ENCODE peak calls at places on chromosomes 11 and 22, in four cellular contexts. One of them, this sample, is unnamed.
A peak's percentile ranks its signal among the peaks of the same experiment; 100 is the strongest.

GRCh38 chr11:32297629-32298028 is 137.7 kb downstream of the WT1 start:
- DNase-seq in cardiac muscle cell: no peak
- DNase-seq in prostate gland: peak; percentile 28
- DNase-seq in lower leg skin: no peak
- DNase-seq in this sample: no peak

GRCh38 chr11:69905611-69906452 is 86.6 kb upstream of the FGF3 start:
- DNase-seq in cardiac muscle cell: peak; percentile 66
- DNase-seq in prostate gland: no peak
- DNase-seq in lower leg skin: no peak
- DNase-seq in this sample: no peak

GRCh38 chr22:45754822-45755221 is 83.2 kb downstream of the ATXN10 start:
- DNase-seq in cardiac muscle cell: no peak
- DNase-seq in prostate gland: no peak
- DNase-seq in lower leg skin: no peak
- DNase-seq in this sample: no peak

GRCh38 chr11:1531961-1532586 is 40.0 kb downstream of the DUSP8 start:
- DNase-seq in cardiac muscle cell: no peak
- DNase-seq in prostate gland: peak; percentile 74
- DNase-seq in lower leg skin: peak; percentile 45
- DNase-seq in this sample: no peak

GRCh38 chr22:17954860-17955587 is 69.3 kb downstream of the MICAL3 start:
- DNase-seq in cardiac muscle cell: no peak
- DNase-seq in prostate gland: no peak
- DNase-seq in lower leg skin: no peak
- DNase-seq in this sample: no peak

GRCh38 chr22:25622011-25622410 is 57.5 kb downstream of the GRK3 start:
- DNase-seq in cardiac muscle cell: peak; percentile 66
- DNase-seq in prostate gland: no peak
- DNase-seq in lower leg skin: no peak
- DNase-seq in this sample: no peak

GRCh38 chr22:44102856-44103255 is 77.9 kb upstream of the PARVG start:
- DNase-seq in cardiac muscle cell: no peak
- DNase-seq in prostate gland: no peak
- DNase-seq in lower leg skin: no peak
- DNase-seq in this sample: no peak

GRCh38 chr22:20186871-20187546 is 36.2 kb upstream of the CCDC188 start:
- DNase-seq in cardiac muscle cell: no peak
- DNase-seq in prostate gland: no peak
- DNase-seq in lower leg skin: no peak
- DNase-seq in this sample: no peak

GRCh38 chr22:46027219-46028068 is 50.5 kb upstream of the WNT7B start:
- DNase-seq in cardiac muscle cell: peak; percentile 57
- DNase-seq in prostate gland: no peak
- DNase-seq in lower leg skin: no peak
- DNase-seq in this sample: no peak

GRCh38 chr11:18192988-18193387 is 20.4 kb downstream of the MRGPRX4 start:
- DNase-seq in cardiac muscle cell: no peak
- DNase-seq in prostate gland: no peak
- DNase-seq in lower leg skin: no peak
- DNase-seq in this sample: no peak

GRCh38 chr11:110097459-110098012 is 4.3 kb downstream of the ZC3H12C start:
- DNase-seq in cardiac muscle cell: no peak
- DNase-seq in prostate gland: no peak
- DNase-seq in lower leg skin: no peak
- DNase-seq in this sample: no peak

GRCh38 chr11:134714021-134714656 is 302.1 kb upstream of the B3GAT1 start:
- DNase-seq in cardiac muscle cell: peak; percentile 58
- DNase-seq in prostate gland: no peak
- DNase-seq in lower leg skin: no peak
- DNase-seq in this sample: no peak

GRCh38 chr22:31681625-31682345 is 19.8 kb upstream of the PISD start:
- DNase-seq in cardiac muscle cell: no peak
- DNase-seq in prostate gland: no peak
- DNase-seq in lower leg skin: no peak
- DNase-seq in this sample: no peak
- H3K4me3 ChIP-seq in cardiac muscle cell: no peak overlapping the region
- H3K4me3 ChIP-seq in prostate gland: no peak overlapping the region
- H3K4me3 ChIP-seq in lower leg skin: no peak overlapping the region
- H3K4me3 ChIP-seq in this sample: no peak overlapping the region

GRCh38 chr11:45339754-45340519 is 53.8 kb upstream of the SYT13 start:
- DNase-seq in cardiac muscle cell: peak; percentile 97
- DNase-seq in prostate gland: peak; percentile 94
- DNase-seq in lower leg skin: peak; percentile 91
- DNase-seq in this sample: peak; percentile 56
- H3K4me3 ChIP-seq in cardiac muscle cell: no peak overlapping the region
- H3K4me3 ChIP-seq in prostate gland: peak overlapping the region; percentile 7
- H3K4me3 ChIP-seq in lower leg skin: no peak overlapping the region
- H3K4me3 ChIP-seq in this sample: no peak overlapping the region

DNA sequence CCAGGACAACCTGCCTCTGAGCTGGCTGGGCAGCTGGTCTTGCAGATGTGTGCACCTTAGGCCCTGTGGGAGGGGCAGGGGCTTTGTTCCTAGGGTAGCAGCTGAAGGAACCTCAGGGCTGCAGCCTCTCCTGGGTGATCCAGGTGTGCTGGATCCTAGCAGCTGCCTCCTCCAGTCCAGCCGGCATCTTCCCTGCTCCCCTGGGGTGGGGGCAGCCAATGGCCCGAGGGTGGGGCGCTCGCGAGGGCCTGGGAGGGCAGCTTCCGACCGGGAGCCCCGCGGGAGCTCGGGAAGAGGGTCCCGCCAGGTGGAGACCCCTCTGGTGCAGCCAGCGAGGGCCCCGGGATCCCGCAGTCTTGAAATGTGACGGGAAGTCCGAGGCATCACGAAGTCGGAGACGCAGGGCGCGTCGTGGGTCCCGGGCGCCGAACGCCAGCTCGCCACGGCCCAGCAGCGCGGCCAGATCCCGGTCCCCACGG is 1.7 kb downstream of the IFITM1 start:
- DNase-seq in cardiac muscle cell: no peak
- DNase-seq in prostate gland: no peak
- DNase-seq in lower leg skin: no peak
- DNase-seq in this sample: no peak
- H3K4me3 ChIP-seq in cardiac muscle cell: no peak overlapping the region
- H3K4me3 ChIP-seq in prostate gland: peak overlapping the region; percentile 41
- H3K4me3 ChIP-seq in lower leg skin: peak overlapping the region; percentile 11
- H3K4me3 ChIP-seq in this sample: peak overlapping the region; percentile 29

DNA sequence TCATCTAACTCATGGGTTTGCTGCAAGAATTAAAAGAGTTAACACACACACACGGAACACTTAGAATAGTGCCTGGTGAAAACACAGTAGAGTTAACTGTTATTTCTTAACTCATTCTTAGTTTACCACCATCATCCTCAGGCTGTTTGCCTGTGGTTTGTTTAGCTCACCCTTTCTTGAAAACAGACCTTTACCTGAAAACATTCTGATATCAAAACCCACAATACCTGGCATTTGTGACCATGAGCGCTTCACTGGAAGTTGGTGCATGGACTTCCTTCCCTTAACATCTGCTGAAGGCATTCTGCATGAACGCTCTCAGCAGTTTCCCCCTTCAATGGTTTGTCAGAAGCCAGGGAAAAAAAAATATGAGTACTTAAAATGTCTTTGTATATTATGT is 256.0 kb downstream of the ETS1 start:
- DNase-seq in cardiac muscle cell: no peak
- DNase-seq in prostate gland: no peak
- DNase-seq in lower leg skin: no peak
- DNase-seq in this sample: no peak
- H3K4me3 ChIP-seq in cardiac muscle cell: no peak overlapping the region
- H3K4me3 ChIP-seq in prostate gland: no peak overlapping the region
- H3K4me3 ChIP-seq in lower leg skin: no peak overlapping the region
- H3K4me3 ChIP-seq in this sample: no peak overlapping the region

GRCh38 chr11:122834065-122834464 is 4.2 kb upstream of the CRTAM start:
- DNase-seq in cardiac muscle cell: no peak
- DNase-seq in prostate gland: no peak
- DNase-seq in lower leg skin: no peak
- DNase-seq in this sample: no peak
- H3K4me3 ChIP-seq in cardiac muscle cell: no peak overlapping the region
- H3K4me3 ChIP-seq in prostate gland: no peak overlapping the region
- H3K4me3 ChIP-seq in lower leg skin: no peak overlapping the region
- H3K4me3 ChIP-seq in this sample: no peak overlapping the region

DNA sequence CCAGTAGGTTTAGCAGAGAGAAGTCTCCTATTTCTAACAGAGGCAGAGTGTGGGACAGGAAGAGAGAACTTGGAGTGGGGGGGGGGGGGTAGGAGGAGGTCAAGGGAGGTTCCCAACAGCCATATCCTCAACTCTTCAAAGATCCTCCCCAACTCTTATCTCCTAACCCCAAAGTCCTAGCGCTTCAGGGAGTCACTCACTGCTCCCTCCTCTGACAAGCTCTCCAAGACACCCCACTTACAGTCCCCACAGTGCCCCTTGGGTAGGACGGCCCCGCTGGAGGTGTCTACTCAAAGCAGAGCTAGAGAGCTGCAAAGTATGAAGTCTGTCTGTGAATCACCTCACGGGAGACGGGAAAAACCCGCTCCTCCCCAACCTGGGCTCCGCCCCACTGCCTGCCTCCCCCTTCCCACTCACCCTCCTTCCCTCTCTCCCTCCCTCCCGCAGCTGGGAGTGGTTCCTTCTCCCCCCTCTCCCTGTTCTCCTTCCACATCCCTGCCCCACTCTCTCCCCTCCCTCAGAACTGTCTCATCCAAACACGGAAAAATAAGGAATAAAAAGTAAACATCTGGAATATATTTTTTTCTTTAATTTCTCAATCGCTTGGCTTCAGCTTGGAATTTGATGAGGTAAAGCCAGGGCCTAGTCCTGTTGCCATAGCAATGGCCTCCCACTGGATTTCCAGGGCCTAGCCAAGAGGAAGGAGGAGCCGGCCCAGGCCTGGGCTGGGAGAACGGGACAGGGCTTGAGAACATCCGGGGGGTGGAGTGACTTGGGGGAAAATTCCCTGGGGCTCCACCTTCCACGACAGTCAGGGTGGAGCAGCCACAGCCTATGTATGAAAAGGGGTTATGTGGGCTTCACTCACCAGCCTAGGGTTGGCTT is 2.5 kb downstream of the TNKS1BP1 start:
- DNase-seq in cardiac muscle cell: peak; percentile 62
- DNase-seq in prostate gland: peak; percentile 94
- DNase-seq in lower leg skin: peak; percentile 93
- DNase-seq in this sample: peak; percentile 91
- H3K4me3 ChIP-seq in cardiac muscle cell: no peak overlapping the region
- H3K4me3 ChIP-seq in prostate gland: peak overlapping the region; percentile 94
- H3K4me3 ChIP-seq in lower leg skin: peak overlapping the region; percentile 21
- H3K4me3 ChIP-seq in this sample: peak overlapping the region; percentile 40